ENCODE peak calls at places on chromosome 15, in five cellular contexts. One of them, this sample, is unnamed. For H3K9me3, the result is how much of the 10 kb centered on the place peaks cover.

GRCh38 chr15:31387483-31388118 is 61.0 kb downstream of the KLF13 start:
- DNase-seq in A549: no peak
- DNase-seq in PC-9: no peak
- DNase-seq in tibial artery: peak
- DNase-seq in left lung: no peak
- DNase-seq in this sample: no peak

GRCh38 chr15:38017721-38018120 is 83.3 kb downstream of the TMCO5A start:
- DNase-seq in A549: no peak
- DNase-seq in PC-9: no peak
- DNase-seq in tibial artery: peak
- DNase-seq in left lung: no peak
- DNase-seq in this sample: no peak

GRCh38 chr15:73034213-73034612 is 18.1 kb upstream of the NEO1 start:
- DNase-seq in A549: no peak
- DNase-seq in PC-9: no peak
- DNase-seq in tibial artery: no peak
- DNase-seq in left lung: no peak
- DNase-seq in this sample: no peak

GRCh38 chr15:66542896-66543295 is 22.9 kb downstream of the LCTL start:
- DNase-seq in A549: no peak
- DNase-seq in PC-9: no peak
- DNase-seq in tibial artery: no peak
- DNase-seq in left lung: no peak
- DNase-seq in this sample: no peak

GRCh38 chr15:71390101-71390500 is 274.8 kb downstream of the THSD4 start:
- DNase-seq in A549: no peak
- DNase-seq in PC-9: no peak
- DNase-seq in tibial artery: no peak
- DNase-seq in left lung: no peak
- DNase-seq in this sample: no peak

GRCh38 chr15:42368096-42368495 is 8.8 kb downstream of the CAPN3 start:
- DNase-seq in A549: no peak
- DNase-seq in PC-9: no peak
- DNase-seq in tibial artery: no peak
- DNase-seq in left lung: no peak
- DNase-seq in this sample: no peak

GRCh38 chr15:37599175-37599574 is 335.3 kb upstream of the TMCO5A start:
- DNase-seq in A549: no peak
- DNase-seq in PC-9: no peak
- DNase-seq in tibial artery: no peak
- DNase-seq in left lung: no peak
- DNase-seq in this sample: no peak

GRCh38 chr15:39616731-39617455 is 36.0 kb downstream of the THBS1 start:
- DNase-seq in A549: no peak
- DNase-seq in PC-9: no peak
- DNase-seq in tibial artery: no peak
- DNase-seq in left lung: no peak
- DNase-seq in this sample: no peak

GRCh38 chr15:63503739-63504246 is 600 bp upstream of the USP3 start:
- DNase-seq in A549: peak
- DNase-seq in PC-9: peak
- DNase-seq in tibial artery: no peak
- DNase-seq in left lung: peak
- DNase-seq in this sample: peak

GRCh38 chr15:37101634-37102314 is 1.4 kb upstream of the MEIS2 start:
- DNase-seq in A549: peak
- DNase-seq in PC-9: peak
- DNase-seq in tibial artery: peak
- DNase-seq in left lung: peak
- DNase-seq in this sample: no peak

GRCh38 chr15:99476413-99477222 is 89.2 kb upstream of the MEF2A start:
- DNase-seq in A549: peak
- DNase-seq in PC-9: peak
- DNase-seq in tibial artery: peak
- DNase-seq in left lung: peak
- DNase-seq in this sample: no peak

GRCh38 chr15:88704791-88705768 is 66.3 kb downstream of the ISG20 start:
- DNase-seq in A549: no peak
- DNase-seq in PC-9: no peak
- DNase-seq in tibial artery: peak
- DNase-seq in left lung: no peak
- DNase-seq in this sample: no peak

GRCh38 chr15:89812847-89813320 is 1.8 kb downstream of the ANPEP start:
- DNase-seq in A549: no peak
- DNase-seq in PC-9: no peak
- DNase-seq in tibial artery: no peak
- DNase-seq in left lung: peak
- DNase-seq in this sample: no peak

GRCh38 chr15:80721476-80721875 is 26.4 kb downstream of the ABHD17C start:
- DNase-seq in A549: no peak
- DNase-seq in PC-9: no peak
- DNase-seq in tibial artery: no peak
- DNase-seq in left lung: no peak
- DNase-seq in this sample: no peak

GRCh38 chr15:101091080-101092017 is 160.5 kb downstream of the CHSY1 start:
- DNase-seq in A549: no peak
- DNase-seq in PC-9: no peak
- DNase-seq in tibial artery: no peak
- DNase-seq in left lung: no peak
- DNase-seq in this sample: no peak

GRCh38 chr15:73964736-73965093 is 27.4 kb downstream of the STOML1 start:
- DNase-seq in A549: peak
- DNase-seq in PC-9: peak
- DNase-seq in tibial artery: peak
- DNase-seq in left lung: peak
- DNase-seq in this sample: peak

GRCh38 chr15:92074646-92075045 is 221.1 kb downstream of the SLCO3A1 start:
- DNase-seq in A549: peak
- DNase-seq in PC-9: peak
- DNase-seq in tibial artery: no peak
- DNase-seq in left lung: peak
- DNase-seq in this sample: no peak

GRCh38 chr15:77060560-77060959 is 10.3 kb downstream of the TSPAN3 start:
- DNase-seq in A549: no peak
- DNase-seq in PC-9: no peak
- DNase-seq in tibial artery: no peak
- DNase-seq in left lung: no peak
- DNase-seq in this sample: no peak

GRCh38 chr15:70795311-70795665 is 31.9 kb upstream of the UACA start:
- DNase-seq in A549: peak
- DNase-seq in PC-9: peak
- DNase-seq in tibial artery: no peak
- DNase-seq in left lung: no peak
- DNase-seq in this sample: no peak

GRCh38 chr15:76994001-76994400 is 925 bp upstream of the PSTPIP1 start:
- DNase-seq in A549: peak
- DNase-seq in PC-9: no peak
- DNase-seq in tibial artery: peak
- DNase-seq in left lung: peak
- DNase-seq in this sample: peak

GRCh38 chr15:40906947-40907802 is 12.9 kb downstream of the VPS18 start:
- DNase-seq in A549: no peak
- DNase-seq in PC-9: no peak
- DNase-seq in tibial artery: no peak
- DNase-seq in left lung: peak
- DNase-seq in this sample: no peak

DNA sequence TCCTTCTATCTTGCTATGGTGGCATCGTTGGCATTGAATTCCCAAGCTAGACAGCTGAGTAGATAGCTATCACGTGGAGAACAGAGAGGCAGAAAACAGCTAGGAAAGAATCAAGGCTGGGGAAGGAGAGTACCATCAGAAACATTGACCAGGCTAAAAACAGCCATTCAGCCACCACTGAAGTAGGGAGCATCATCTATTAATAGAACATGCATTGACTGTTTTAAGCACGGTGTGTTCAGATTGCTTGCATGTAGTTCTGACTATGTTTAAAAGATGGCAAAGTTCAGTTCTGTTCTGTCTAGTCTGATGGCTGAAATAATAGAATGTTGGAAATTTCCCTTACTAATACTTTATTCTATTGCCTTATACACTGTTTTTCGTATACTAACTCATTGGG is 413.0 kb downstream of the GABRB3 start:
- DNase-seq in A549: no peak
- DNase-seq in PC-9: no peak
- DNase-seq in tibial artery: no peak
- DNase-seq in left lung: no peak
- DNase-seq in this sample: no peak
- H3K9me3 ChIP-seq in A549: under half
- H3K9me3 ChIP-seq in PC-9: under half
- H3K9me3 ChIP-seq in tibial artery: under half
- H3K9me3 ChIP-seq in left lung: under half
- H3K9me3 ChIP-seq in this sample: under half

DNA sequence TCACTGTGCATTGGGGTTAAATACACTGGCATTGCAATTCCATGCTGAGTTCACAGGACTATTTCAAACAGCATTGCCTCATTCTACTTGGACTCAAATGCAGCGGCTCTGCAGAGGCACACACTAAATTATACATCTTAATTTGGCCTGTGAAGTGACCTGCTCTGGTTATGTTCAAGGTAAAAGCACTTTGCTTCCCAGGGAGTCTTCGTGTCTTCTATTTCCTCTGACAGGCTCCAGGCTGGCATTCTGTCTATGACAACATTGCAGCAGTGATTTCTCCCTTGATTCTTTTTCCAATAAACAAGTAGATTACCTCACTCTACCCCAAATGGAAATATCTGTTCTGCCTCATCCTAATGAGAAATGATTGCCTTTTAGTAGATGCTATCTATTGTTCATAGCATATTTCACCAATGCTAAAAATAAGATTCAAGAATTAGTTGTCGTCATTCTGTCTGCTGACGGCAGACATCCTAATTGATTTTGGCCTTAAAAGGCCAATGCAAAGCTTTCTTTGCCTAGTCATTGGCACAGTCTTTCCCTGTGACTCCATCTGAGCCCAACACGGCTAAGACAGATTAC is 33.8 kb downstream of the FMN1 start:
- DNase-seq in A549: no peak
- DNase-seq in PC-9: no peak
- DNase-seq in tibial artery: no peak
- DNase-seq in left lung: no peak
- DNase-seq in this sample: no peak
- H3K9me3 ChIP-seq in A549: under half
- H3K9me3 ChIP-seq in PC-9: under half
- H3K9me3 ChIP-seq in tibial artery: under half
- H3K9me3 ChIP-seq in left lung: under half
- H3K9me3 ChIP-seq in this sample: under half

GRCh38 chr15:62421289-62421688 is 256.2 kb upstream of the C2CD4B start:
- DNase-seq in A549: no peak
- DNase-seq in PC-9: no peak
- DNase-seq in tibial artery: no peak
- DNase-seq in left lung: no peak
- DNase-seq in this sample: no peak
- H3K9me3 ChIP-seq in A549: under half
- H3K9me3 ChIP-seq in PC-9: under half
- H3K9me3 ChIP-seq in tibial artery: under half
- H3K9me3 ChIP-seq in left lung: under half
- H3K9me3 ChIP-seq in this sample: under half

GRCh38 chr15:35565901-35566300 is 19.9 kb upstream of the DPH6 start:
- DNase-seq in A549: no peak
- DNase-seq in PC-9: no peak
- DNase-seq in tibial artery: no peak
- DNase-seq in left lung: no peak
- DNase-seq in this sample: no peak
- H3K9me3 ChIP-seq in A549: under half
- H3K9me3 ChIP-seq in PC-9: under half
- H3K9me3 ChIP-seq in tibial artery: under half
- H3K9me3 ChIP-seq in left lung: under half
- H3K9me3 ChIP-seq in this sample: under half

GRCh38 chr15:25185791-25186190 is 231.0 kb downstream of the SNRPN start:
- DNase-seq in A549: no peak
- DNase-seq in PC-9: no peak
- DNase-seq in tibial artery: peak
- DNase-seq in left lung: peak
- DNase-seq in this sample: no peak
- H3K9me3 ChIP-seq in A549: under half
- H3K9me3 ChIP-seq in PC-9: under half
- H3K9me3 ChIP-seq in tibial artery: under half
- H3K9me3 ChIP-seq in left lung: under half
- H3K9me3 ChIP-seq in this sample: under half

GRCh38 chr15:26455828-26456227 is 317.0 kb downstream of the GABRB3 start:
- DNase-seq in A549: no peak
- DNase-seq in PC-9: no peak
- DNase-seq in tibial artery: no peak
- DNase-seq in left lung: no peak
- DNase-seq in this sample: no peak

GRCh38 chr15:26451995-26452394 is 320.9 kb downstream of the GABRB3 start:
- DNase-seq in A549: no peak
- DNase-seq in PC-9: no peak
- DNase-seq in tibial artery: no peak
- DNase-seq in left lung: no peak
- DNase-seq in this sample: no peak

GRCh38 chr15:26449296-26449695 is 323.6 kb downstream of the GABRB3 start:
- DNase-seq in A549: peak
- DNase-seq in PC-9: no peak
- DNase-seq in tibial artery: no peak
- DNase-seq in left lung: no peak
- DNase-seq in this sample: no peak

DNA sequence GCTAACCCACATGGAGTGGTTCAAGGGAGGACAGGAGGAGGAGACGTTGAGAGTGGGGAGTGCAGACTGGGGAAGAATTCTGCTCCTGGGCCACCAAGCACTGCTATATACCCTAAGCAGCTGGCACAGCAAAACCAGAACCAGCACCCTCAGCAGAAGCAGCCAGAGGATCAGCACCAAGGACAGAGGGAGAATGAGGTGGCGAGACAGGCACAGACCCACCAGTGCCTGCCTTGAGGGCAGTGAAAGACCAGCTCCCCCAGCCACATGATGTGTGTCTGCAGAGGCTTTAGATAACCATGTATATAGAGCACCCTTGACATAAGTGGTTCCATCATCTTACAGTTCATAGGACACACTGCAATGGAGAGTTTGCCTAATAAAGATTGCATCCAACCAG is 319.0 kb downstream of the GABRB3 start:
- DNase-seq in A549: no peak
- DNase-seq in PC-9: no peak
- DNase-seq in tibial artery: no peak
- DNase-seq in left lung: no peak
- DNase-seq in this sample: no peak
- H3K9me3 ChIP-seq in A549: under half
- H3K9me3 ChIP-seq in PC-9: under half
- H3K9me3 ChIP-seq in tibial artery: under half
- H3K9me3 ChIP-seq in left lung: under half
- H3K9me3 ChIP-seq in this sample: under half

This sample was measured in T-helper 17 cell.